ENCODE peak calls at places on chromosomes 16 and 17, in five cellular contexts. G, E, Q, X and T are unnamed samples.

GRCh38 chr16:67405336-67405735 is 10.9 kb downstream of the ZDHHC1 start:
- DNase-seq in G (no peak), E (no peak), Q (no peak), X (no peak), T (no peak)

GRCh38 chr16:62035115-62036092 is 834 bp downstream of the CDH8 start:
- DNase-seq in G (no peak), E (no peak), Q (no peak), X (no peak), T (no peak)

GRCh38 chr17:48541574-48542113 is 3.3 kb downstream of the HOXB2 start:
- DNase-seq in G (no peak), E (no peak), Q (peak; percentile 94), X (no peak), T (no peak)

GRCh38 chr17:81865733-81866439 is 5.3 kb downstream of the ARHGDIA start:
- DNase-seq in G (no peak), E (peak; percentile 98), Q (no peak), X (no peak), T (peak; percentile 82)

GRCh38 chr17:75535119-75535537 is 9.6 kb downstream of the LLGL2 start:
- DNase-seq in G (no peak), E (no peak), Q (no peak), X (no peak), T (no peak)

GRCh38 chr17:17460038-17460437 is 16.8 kb upstream of the MED9 start:
- DNase-seq in G (no peak), E (no peak), Q (no peak), X (no peak), T (no peak)

GRCh38 chr16:30623558-30624283 is 13.5 kb upstream of the ZNF689 start:
- DNase-seq in G (no peak), E (no peak), Q (no peak), X (no peak), T (no peak)

GRCh38 chr17:59423137-59423703 is 91.8 kb downstream of the YPEL2 start:
- DNase-seq in G (peak; percentile 83), E (peak; percentile 50), Q (peak; percentile 78), X (no peak), T (no peak)

GRCh38 chr16:71846443-71846842 is 667 bp downstream of the ATXN1L start:
- DNase-seq in G (no peak), E (no peak), Q (peak; percentile 66), X (no peak), T (no peak)

GRCh38 chr17:52681486-52681885 is 523.0 kb upstream of the CA10 start:
- DNase-seq in G (no peak), E (no peak), Q (no peak), X (no peak), T (no peak)

GRCh38 chr16:68374251-68374805 is 63.5 kb downstream of the PRMT7 start:
- DNase-seq in G (no peak), E (no peak), Q (no peak), X (no peak), T (no peak)

GRCh38 chr17:63827002-63827800 is at the start of the genes FTSJ3 and PSMC5:
- DNase-seq in G (peak; percentile 81), E (peak; percentile 92), Q (peak; percentile 98), X (peak; percentile 99), T (peak; percentile 90)

GRCh38 chr16:89828870-89829629 is 775 bp downstream of the SPIRE2 start:
- DNase-seq in G (no peak), E (peak; percentile 54), Q (no peak), X (no peak), T (no peak)

GRCh38 chr17:83136156-83136555 is 56.7 kb downstream of the METRNL start:
- DNase-seq in G (no peak), E (no peak), Q (peak; percentile 25), X (no peak), T (no peak)

GRCh38 chr17:57313276-57313835 is 57.0 kb downstream of the MSI2 start:
- DNase-seq in G (no peak), E (no peak), Q (no peak), X (no peak), T (no peak)

GRCh38 chr16:21652451-21652850 is at the start of gene IGSF6:
- DNase-seq in G (no peak), E (no peak), Q (no peak), X (no peak), T (no peak)

GRCh38 chr16:26614102-26614864 is 452.4 kb upstream of the C16orf82 start:
- DNase-seq in G (no peak), E (no peak), Q (no peak), X (peak; percentile 75), T (no peak)

GRCh38 chr17:6534846-6535514 is 21.4 kb downstream of the PITPNM3 start:
- DNase-seq in G (no peak), E (no peak), Q (peak; percentile 40), X (no peak), T (no peak)

GRCh38 chr16:53809088-53809951 is 105.4 kb downstream of the FTO start:
- DNase-seq in G (peak; percentile 71), E (no peak), Q (no peak), X (no peak), T (peak; percentile 46)

GRCh38 chr16:23119570-23119969 is 29.7 kb downstream of the USP31 start:
- DNase-seq in G (peak; percentile 45), E (no peak), Q (no peak), X (no peak), T (no peak)

GRCh38 chr16:88694221-88695087 is 8.1 kb upstream of the SNAI3 start:
- DNase-seq in G (no peak), E (no peak), Q (no peak), X (no peak), T (no peak)

GRCh38 chr16:87133112-87133850 is 183.9 kb downstream of the C16orf95 start:
- DNase-seq in G (no peak), E (no peak), Q (peak; percentile 36), X (no peak), T (no peak)

GRCh38 chr16:67269766-67270165 is 9.6 kb upstream of the PLEKHG4 start:
- DNase-seq in G (peak; percentile 59), E (peak; percentile 3), Q (peak; percentile 59), X (no peak), T (no peak)

DNA sequence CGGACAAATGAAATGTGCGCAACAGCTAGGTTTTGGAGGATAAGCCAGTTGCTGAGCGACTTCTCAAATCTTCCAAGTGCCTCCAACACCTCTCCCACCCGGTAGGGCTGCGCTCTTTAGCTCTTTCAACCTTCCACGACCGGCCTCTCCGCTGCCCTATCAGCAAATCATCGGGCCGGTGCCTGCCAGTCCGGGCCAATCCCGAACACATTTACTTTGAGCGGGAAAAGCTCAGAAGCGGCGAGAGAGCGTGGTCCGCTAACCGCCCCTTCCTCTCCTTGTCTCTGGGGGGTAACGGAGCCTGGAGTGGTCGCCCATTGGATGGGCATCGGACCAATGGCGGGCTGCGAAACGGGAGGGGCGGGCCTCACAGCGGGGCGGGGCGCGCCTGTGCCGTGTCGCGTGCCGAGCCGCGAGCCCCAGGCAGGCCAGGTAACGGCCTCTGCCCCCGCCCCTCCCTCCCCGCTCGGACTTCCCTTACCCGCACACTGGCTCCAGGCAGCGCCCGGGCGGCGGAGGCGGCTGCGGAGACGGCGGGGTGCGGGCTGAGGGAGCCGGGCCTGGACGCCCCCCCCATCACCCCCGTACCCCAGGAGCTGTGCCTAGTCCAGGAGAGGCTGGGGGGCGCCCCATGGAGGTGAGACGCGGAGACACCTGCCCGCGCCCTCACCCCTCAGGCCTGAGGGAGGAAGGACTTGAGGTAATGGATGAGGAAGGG is at the start of gene MEIOC:
- DNase-seq in G (no peak), E (no peak), Q (no peak), X (no peak), T (no peak)
- H3K4me3 ChIP-seq in G (peak within 1 kb of the TSS; percentile 32), E (no peak within 1 kb of the TSS), Q (peak within 1 kb of the TSS; percentile 26), X (peak within 1 kb of the TSS; percentile 8), T (no peak within 1 kb of the TSS)

GRCh38 chr16:2970563-2970962 is 1.4 kb downstream of the PAQR4 start:
- DNase-seq in G (no peak), E (peak; percentile 31), Q (no peak), X (no peak), T (no peak)

GRCh38 chr16:2968368-2968737 is 795 bp upstream of the PAQR4 start:
- DNase-seq in G (no peak), E (no peak), Q (no peak), X (no peak), T (no peak)

GRCh38 chr16:2967721-2968161 is 1.4 kb upstream of the PAQR4 start:
- DNase-seq in G (no peak), E (peak; percentile 50), Q (no peak), X (no peak), T (no peak)

GRCh38 chr16:2969545-2970521 is 685 bp downstream of the PAQR4 start:
- DNase-seq in G (no peak), E (peak; percentile 85), Q (no peak), X (no peak), T (no peak)

GRCh38 chr16:2968738-2969544 is at the start of gene PAQR4:
- DNase-seq in G (peak; percentile 39), E (peak; percentile 93), Q (peak; percentile 89), X (peak; percentile 94), T (peak; percentile 62)
- H3K4me3 ChIP-seq in G (peak within 1 kb of the TSS; percentile 67), E (peak within 1 kb of the TSS; percentile 74), Q (peak within 1 kb of the TSS; percentile 82), X (peak within 1 kb of the TSS; percentile 72), T (peak within 1 kb of the TSS; percentile 74)

GRCh38 chr17:42706732-42707131 is 24.4 kb downstream of the CNTNAP1 start:
- DNase-seq in G (no peak), E (no peak), Q (no peak), X (no peak), T (no peak)

GRCh38 chr17:42704495-42705494 is 22.5 kb downstream of the CNTNAP1 start:
- DNase-seq in G (no peak), E (no peak), Q (no peak), X (no peak), T (no peak)

GRCh38 chr17:42709561-42709960 is 27.2 kb downstream of the CNTNAP1 start:
- DNase-seq in G (no peak), E (no peak), Q (no peak), X (no peak), T (no peak)

GRCh38 chr17:42708588-42708987 is 26.3 kb downstream of the CNTNAP1 start:
- DNase-seq in G (no peak), E (no peak), Q (no peak), X (no peak), T (no peak)
- H3K4me3 ChIP-seq in G (no peak overlapping the region), E (no peak overlapping the region), Q (no peak overlapping the region), X (no peak overlapping the region), T (no peak overlapping the region)

GRCh38 chr16:988465-989353 is 7.1 kb downstream of the SOX8 start:
- DNase-seq in G (no peak), E (no peak), Q (no peak), X (no peak), T (no peak)
- H3K4me3 ChIP-seq in G (no peak overlapping the region), E (no peak overlapping the region), Q (no peak overlapping the region), X (no peak overlapping the region), T (no peak overlapping the region)

DNA sequence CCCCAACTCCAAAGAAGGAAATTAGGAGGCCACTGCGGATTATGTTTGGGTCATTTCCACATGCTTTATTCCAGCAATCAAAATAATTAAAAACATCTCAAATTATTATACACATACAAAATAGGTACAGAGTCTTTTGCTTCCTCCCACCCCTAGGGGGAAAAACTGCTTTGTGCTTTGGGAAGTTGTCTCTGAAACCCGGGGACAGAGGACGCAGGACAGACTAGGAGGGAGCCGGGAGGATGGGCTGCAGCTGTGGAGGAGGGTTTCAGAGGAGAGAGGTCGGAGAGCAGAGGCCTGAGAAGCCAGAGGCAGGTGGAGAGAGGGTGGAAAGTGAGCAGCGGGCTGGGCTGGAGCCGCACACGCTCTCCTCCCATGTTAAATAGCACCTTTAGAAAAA is 17.4 kb downstream of the COL1A1 start:
- DNase-seq in G (no peak), E (peak; percentile 2), Q (no peak), X (no peak), T (no peak)
- H3K4me3 ChIP-seq in G (no peak overlapping the region), E (no peak overlapping the region), Q (no peak overlapping the region), X (no peak overlapping the region), T (no peak overlapping the region)

GRCh38 chr16:1414532-1415265 is at the start of gene UNKL:
- DNase-seq in G (no peak), E (peak; percentile 88), Q (peak; percentile 89), X (no peak), T (no peak)
- H3K4me3 ChIP-seq in G (peak within 1 kb of the TSS; percentile 73), E (peak within 1 kb of the TSS; percentile 87), Q (peak within 1 kb of the TSS; percentile 96), X (peak within 1 kb of the TSS; percentile 97), T (peak within 1 kb of the TSS; percentile 85)